ENCODE peak calls at places on chromosomes 11 and 22, in seven cellular contexts. T is IMR-90; O is CD8-positive, alpha-beta T cell; E is tibial artery; D is stomach; G is OCI-LY7; W is uterus. F is an unnamed sample.

GRCh38 chr22:26684173-26684572 is 26.8 kb downstream of the MIAT start:
- DNase-seq in G (no peak), O (no peak), W (no peak), D (no peak), E (no peak), T (no peak), F (no peak)

GRCh38 chr11:76626266-76626665 is 44.3 kb downstream of the LRRC32 start:
- DNase-seq in D (no peak), G (no peak), W (no peak), E (no peak), O (no peak), T (no peak), F (no peak)

GRCh38 chr22:50605349-50606074 is 4.9 kb downstream of the MAPK8IP2 start:
- DNase-seq in G (no peak), W (no peak), O (peak), T (no peak), E (no peak), D (no peak), F (no peak)

GRCh38 chr22:37733625-37734401 is 37.0 kb downstream of the TRIOBP start:
- DNase-seq in E (no peak), W (no peak), D (peak), T (no peak), O (no peak), G (no peak), F (no peak)

GRCh38 chr22:24871611-24872205 is 65.7 kb downstream of the SGSM1 start:
- DNase-seq in G (no peak), T (no peak), D (no peak), E (no peak), W (no peak), O (no peak), F (no peak)

GRCh38 chr11:58286249-58286648 is 18.2 kb upstream of the OR10W1 start:
- DNase-seq in O (no peak), W (no peak), E (no peak), T (peak), D (no peak), G (peak), F (no peak)

GRCh38 chr11:115974703-115975102 is 470.5 kb upstream of the CADM1 start:
- DNase-seq in G (no peak), E (no peak), W (no peak), O (no peak), D (no peak), T (no peak), F (no peak)

GRCh38 chr11:46778416-46778815 is 59.4 kb downstream of the F2 start:
- DNase-seq in E (no peak), G (no peak), O (no peak), T (no peak), W (no peak), D (no peak), F (no peak)

DNA sequence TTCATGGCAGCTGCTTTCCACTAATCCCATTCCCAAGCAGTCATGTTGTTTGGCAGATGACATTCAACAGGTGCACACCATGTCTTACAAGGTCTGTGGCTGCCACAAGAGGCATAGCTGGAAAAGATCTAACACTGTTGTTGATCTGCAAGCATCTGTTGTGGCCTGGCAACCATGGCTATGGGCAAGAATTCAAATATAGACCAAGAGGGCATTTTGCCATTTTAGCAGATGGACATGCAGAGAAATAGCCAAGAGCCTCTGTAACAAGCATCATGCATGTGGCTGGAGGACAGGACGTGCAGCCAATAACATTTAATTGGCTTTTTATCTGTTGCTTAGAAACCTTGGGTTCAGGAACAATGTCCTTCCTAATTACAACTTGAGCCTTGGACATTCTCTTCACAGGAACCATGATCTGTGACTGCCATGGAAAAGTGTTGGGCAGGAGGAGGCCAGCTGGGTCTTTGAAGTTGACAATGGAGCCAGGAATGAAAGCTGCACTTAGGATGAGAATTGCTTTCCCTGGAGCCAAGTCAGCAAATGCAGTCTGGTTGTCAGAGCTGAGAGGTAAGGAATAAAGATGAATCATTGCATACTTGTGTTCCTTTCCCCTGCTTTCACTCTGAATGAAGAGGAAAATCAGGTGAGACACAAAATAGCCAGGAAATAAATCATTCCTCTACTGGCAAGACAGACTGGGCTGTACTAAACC is 113.6 kb upstream of the ANO5 start:
- DNase-seq in W (no peak), G (no peak), O (no peak), E (no peak), T (no peak), D (no peak), F (no peak)
- H3K27ac ChIP-seq in W (no peak), G (no peak), O (no peak), E (no peak), T (no peak), D (no peak), F (no peak)

DNA sequence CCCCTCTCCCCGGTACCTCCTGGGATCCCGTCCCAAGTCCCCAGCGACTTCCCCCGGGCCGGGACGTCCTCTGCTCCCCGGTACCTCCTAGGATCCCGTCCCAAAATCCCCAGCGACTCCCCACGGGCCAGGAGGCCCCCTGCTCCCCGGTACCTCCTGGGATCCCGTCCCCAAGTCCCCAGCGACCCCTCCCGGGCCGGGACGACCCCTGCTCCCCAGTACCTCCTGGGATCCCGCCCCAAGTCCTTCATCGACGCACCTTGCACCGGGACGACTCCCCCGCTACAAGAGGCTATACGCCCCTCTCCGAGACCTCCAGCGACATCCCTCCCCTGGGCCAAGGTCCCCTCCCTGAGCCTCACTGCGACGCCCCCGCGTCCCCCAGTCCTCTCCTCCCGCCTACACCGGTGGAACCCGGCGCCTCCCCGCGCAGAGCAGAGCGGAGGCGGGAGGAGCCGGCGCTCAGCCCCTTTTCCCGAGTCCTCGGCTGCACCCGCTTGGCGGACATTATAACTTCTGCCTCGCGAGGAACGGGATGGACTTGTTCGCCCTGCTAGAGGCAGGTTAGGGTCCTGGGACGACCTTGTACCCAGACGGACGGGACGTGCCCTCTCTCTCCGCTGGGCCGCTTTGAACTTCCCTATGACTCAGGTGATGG is 912 bp downstream of the KREMEN1 start:
- DNase-seq in O (no peak), E (peak), G (no peak), D (peak), W (peak), T (no peak), F (peak)
- TF ChIP-seq CTCF in O (no peak), E (no peak), G (no peak), D (no peak), W (no peak), T (no peak), F (no peak)

GRCh38 chr22:47406180-47406723 is 643.8 kb downstream of the TBC1D22A start:
- DNase-seq in G (no peak), O (no peak), W (no peak), T (no peak), D (no peak), E (no peak), F (no peak)
- H3K27ac ChIP-seq in G (no peak), O (no peak), W (no peak), T (no peak), D (no peak), E (no peak), F (no peak)

GRCh38 chr22:19147193-19147780 is 2.8 kb downstream of the GSC2 start:
- DNase-seq in G (no peak), T (no peak), W (no peak), O (no peak), D (no peak), E (no peak), F (no peak)

GRCh38 chr22:19149047-19149883 is 827 bp downstream of the GSC2 start:
- DNase-seq in T (no peak), W (no peak), D (no peak), E (no peak), G (no peak), O (peak), F (no peak)

GRCh38 chr22:19148417-19149046 is 1.6 kb downstream of the GSC2 start:
- DNase-seq in T (no peak), G (no peak), O (no peak), W (no peak), D (no peak), E (no peak), F (no peak)

GRCh38 chr22:19143967-19144400 is 467 bp downstream of the ESS2 start:
- DNase-seq in G (peak), E (no peak), W (no peak), T (peak), D (no peak), O (peak), F (no peak)

DNA sequence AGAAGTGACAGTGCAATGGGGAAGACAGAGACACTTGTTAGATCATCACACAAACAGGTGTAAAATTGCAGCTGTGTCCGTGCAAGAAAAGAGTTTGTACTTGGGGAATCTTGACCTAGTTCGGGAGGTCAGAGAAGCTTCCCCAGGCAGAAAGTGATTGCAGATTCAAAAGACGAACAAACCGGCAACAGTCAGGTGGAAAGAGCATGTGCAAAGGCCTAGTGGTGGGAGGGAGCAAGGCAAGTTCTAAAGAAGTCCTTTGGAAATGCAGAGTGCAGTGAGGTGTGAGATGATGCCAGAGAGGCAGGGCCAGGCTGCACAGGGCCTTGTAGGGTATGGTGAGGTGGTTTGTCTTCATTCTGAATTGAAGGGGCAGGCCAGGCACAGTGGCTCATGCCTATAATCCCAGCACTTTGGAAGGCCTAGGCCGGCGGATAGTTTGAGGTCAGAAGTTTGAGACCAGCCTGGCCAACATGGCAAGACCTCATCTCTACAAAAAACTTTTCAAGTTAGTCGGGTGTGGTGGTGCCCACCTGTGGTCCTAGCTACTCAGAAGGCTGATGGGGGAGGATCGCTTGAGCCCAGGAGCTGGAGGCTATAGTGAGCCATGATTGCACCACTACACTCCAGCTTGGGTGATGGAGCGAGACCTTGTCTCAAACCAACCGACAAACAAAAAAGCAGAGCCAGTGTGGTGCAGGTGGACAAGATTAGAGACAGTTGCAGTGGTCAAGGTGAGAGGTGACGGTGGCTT is 1.9 kb upstream of the ESS2 start:
- DNase-seq in D (no peak), W (no peak), G (no peak), O (no peak), T (no peak), E (no peak), F (no peak)
- TF ChIP-seq CTCF in D (no peak), W (no peak), G (peak), O (no peak), T (no peak), E (no peak), F (no peak)

GRCh38 chr11:128187829-128188228 is 399.5 kb downstream of the ETS1 start:
- DNase-seq in D (no peak), O (no peak), G (no peak), T (peak), E (no peak), W (no peak), F (no peak)

GRCh38 chr11:128188346-128189115 is 398.8 kb downstream of the ETS1 start:
- DNase-seq in D (no peak), W (no peak), G (no peak), O (no peak), E (no peak), T (no peak), F (no peak)

GRCh38 chr11:128187377-128187776 is 400.0 kb downstream of the ETS1 start:
- DNase-seq in T (no peak), D (no peak), W (no peak), G (no peak), E (no peak), O (no peak), F (no peak)

GRCh38 chr11:128189823-128190222 is 397.5 kb downstream of the ETS1 start:
- DNase-seq in O (no peak), G (no peak), W (no peak), D (no peak), T (no peak), E (no peak), F (no peak)

DNA sequence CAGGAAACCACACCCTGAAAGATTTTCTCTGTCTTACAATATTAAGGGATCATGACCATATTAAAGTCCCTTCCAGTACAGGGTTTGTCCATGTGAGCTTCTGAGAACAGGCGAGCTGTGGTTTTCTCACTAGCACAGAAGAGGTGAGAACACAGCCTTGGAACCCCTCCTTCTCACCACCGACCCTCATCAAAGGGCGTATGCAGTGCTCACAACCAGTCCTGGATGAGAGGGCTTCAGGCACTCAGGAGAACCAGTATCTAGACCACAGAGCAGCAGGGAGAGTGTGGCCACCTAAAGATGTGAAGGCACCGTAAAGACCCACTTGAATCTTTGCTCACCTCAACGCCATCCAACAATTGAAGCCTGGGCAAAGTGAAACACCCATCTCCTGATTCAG is 397.0 kb downstream of the ETS1 start:
- DNase-seq in G (no peak), E (no peak), O (peak), T (no peak), D (no peak), W (no peak), F (no peak)
- H3K27ac ChIP-seq in G (no peak), E (no peak), O (no peak), T (no peak), D (no peak), W (no peak), F (peak)

GRCh38 chr11:63892233-63892632 is 24.7 kb downstream of the RCOR2 start:
- DNase-seq in O (no peak), E (no peak), G (no peak), D (no peak), T (peak), W (no peak), F (no peak)

GRCh38 chr11:63890368-63890767 is 26.6 kb downstream of the RCOR2 start:
- DNase-seq in W (no peak), E (no peak), G (no peak), O (no peak), D (no peak), T (no peak), F (no peak)

GRCh38 chr11:63887600-63887999 is 29.4 kb downstream of the RCOR2 start:
- DNase-seq in T (no peak), G (no peak), O (no peak), D (no peak), E (no peak), W (no peak), F (no peak)

GRCh38 chr11:63888170-63889086 is 28.5 kb downstream of the RCOR2 start:
- DNase-seq in D (peak), O (peak), T (peak), W (peak), G (peak), E (peak), F (peak)

GRCh38 chr11:63889344-63889743 is 27.6 kb downstream of the RCOR2 start:
- DNase-seq in E (no peak), D (peak), G (no peak), T (no peak), W (no peak), O (no peak), F (no peak)
- TF ChIP-seq CTCF in E (no peak), D (no peak), G (no peak), T (no peak), W (no peak), O (no peak), F (no peak)

GRCh38 chr11:1531961-1532586 is 40.0 kb downstream of the DUSP8 start:
- DNase-seq in E (peak), W (no peak), T (no peak), G (no peak), O (no peak), D (no peak), F (no peak)

GRCh38 chr11:1532606-1533341 is 39.3 kb downstream of the DUSP8 start:
- DNase-seq in T (no peak), O (no peak), G (no peak), D (no peak), E (no peak), W (no peak), F (no peak)

GRCh38 chr11:1534171-1534570 is 37.9 kb downstream of the DUSP8 start:
- DNase-seq in E (no peak), T (no peak), O (no peak), G (no peak), D (no peak), W (no peak), F (no peak)

GRCh38 chr11:1534682-1535081 is 37.4 kb downstream of the DUSP8 start:
- DNase-seq in E (no peak), D (no peak), W (no peak), T (peak), O (no peak), G (no peak), F (no peak)

GRCh38 chr11:1533342-1533725 is 38.7 kb downstream of the DUSP8 start:
- DNase-seq in W (no peak), E (no peak), G (no peak), T (no peak), O (no peak), D (no peak), F (no peak)
- H3K27ac ChIP-seq in W (peak), E (peak), G (no peak), T (no peak), O (no peak), D (peak), F (peak)

F was measured in lower lobe of right lung.